ENCODE peak calls at places on chromosomes 11 and 22, in four cellular contexts. One of them, this sample, is unnamed.

GRCh38 chr11:102422817-102423725 is 29.5 kb downstream of the TMEM123 start:
- DNase-seq in stomach: no peak
- DNase-seq in IMR-90: no peak
- DNase-seq in AG04450: no peak
- DNase-seq in this sample: no peak

GRCh38 chr11:126892781-126893180 is 107.8 kb downstream of the KIRREL3 start:
- DNase-seq in stomach: no peak
- DNase-seq in IMR-90: no peak
- DNase-seq in AG04450: no peak
- DNase-seq in this sample: no peak

GRCh38 chr11:116692318-116693106 is 80.3 kb downstream of the BUD13 start:
- DNase-seq in stomach: no peak
- DNase-seq in IMR-90: no peak
- DNase-seq in AG04450: no peak
- DNase-seq in this sample: no peak

GRCh38 chr11:3008746-3009336 is 16.7 kb upstream of the NAP1L4 start:
- DNase-seq in stomach: no peak
- DNase-seq in IMR-90: no peak
- DNase-seq in AG04450: no peak
- DNase-seq in this sample: no peak

GRCh38 chr11:1267441-1268100 is 41.9 kb downstream of the TOLLIP start:
- DNase-seq in stomach: no peak
- DNase-seq in IMR-90: no peak
- DNase-seq in AG04450: no peak
- DNase-seq in this sample: no peak

GRCh38 chr11:8262552-8263108 is 1.0 kb downstream of the LMO1 start:
- DNase-seq in stomach: peak
- DNase-seq in IMR-90: peak
- DNase-seq in AG04450: peak
- DNase-seq in this sample: peak

GRCh38 chr11:65593518-65594414 is 1.8 kb downstream of the KCNK7 start:
- DNase-seq in stomach: no peak
- DNase-seq in IMR-90: no peak
- DNase-seq in AG04450: no peak
- DNase-seq in this sample: peak

GRCh38 chr11:65435330-65435931 is 12.8 kb downstream of the NEAT1 start:
- DNase-seq in stomach: no peak
- DNase-seq in IMR-90: peak
- DNase-seq in AG04450: no peak
- DNase-seq in this sample: no peak

GRCh38 chr22:35971418-35972119 is 57.1 kb downstream of the RBFOX2 start:
- DNase-seq in stomach: no peak
- DNase-seq in IMR-90: peak
- DNase-seq in AG04450: peak
- DNase-seq in this sample: no peak

GRCh38 chr22:40258463-40259046 is 80.8 kb downstream of the TNRC6B start:
- DNase-seq in stomach: no peak
- DNase-seq in IMR-90: peak
- DNase-seq in AG04450: no peak
- DNase-seq in this sample: no peak

GRCh38 chr11:110565690-110566336 is 136.1 kb downstream of the FDX1 start:
- DNase-seq in stomach: peak
- DNase-seq in IMR-90: no peak
- DNase-seq in AG04450: no peak
- DNase-seq in this sample: no peak

GRCh38 chr22:37173709-37174108 is 14.3 kb downstream of the C1QTNF6 start:
- DNase-seq in stomach: no peak
- DNase-seq in IMR-90: no peak
- DNase-seq in AG04450: no peak
- DNase-seq in this sample: no peak

GRCh38 chr11:126359431-126360048 is 4.1 kb downstream of the ST3GAL4 start:
- DNase-seq in stomach: no peak
- DNase-seq in IMR-90: peak
- DNase-seq in AG04450: no peak
- DNase-seq in this sample: no peak

GRCh38 chr11:87179621-87180020 is 141.9 kb downstream of the TMEM135 start:
- DNase-seq in stomach: no peak
- DNase-seq in IMR-90: no peak
- DNase-seq in AG04450: no peak
- DNase-seq in this sample: no peak

DNA sequence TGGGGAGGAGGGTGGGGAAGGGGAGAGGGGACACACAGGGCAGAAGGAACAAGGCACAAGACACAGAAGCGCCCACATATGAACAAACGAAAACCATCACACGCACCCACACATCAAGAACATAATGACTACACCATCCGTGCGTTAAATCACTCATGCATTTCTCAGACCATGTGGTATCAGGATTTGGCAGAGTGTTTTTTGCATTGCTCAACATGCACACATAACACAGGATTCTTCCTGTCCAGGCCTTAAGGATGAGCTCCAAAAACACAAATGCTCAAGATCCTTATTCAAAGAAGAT is 309.5 kb downstream of the CADM1 start:
- DNase-seq in stomach: no peak
- DNase-seq in IMR-90: peak
- DNase-seq in AG04450: peak
- DNase-seq in this sample: no peak
- TF ChIP-seq CTCF in stomach: no peak
- TF ChIP-seq CTCF in IMR-90: no peak
- TF ChIP-seq CTCF in AG04450: no peak
- TF ChIP-seq CTCF in this sample: no peak

GRCh38 chr11:34887260-34887659 is 28.9 kb downstream of the APIP start:
- DNase-seq in stomach: no peak
- DNase-seq in IMR-90: no peak
- DNase-seq in AG04450: no peak
- DNase-seq in this sample: no peak

GRCh38 chr11:34891611-34892010 is 24.6 kb downstream of the APIP start:
- DNase-seq in stomach: no peak
- DNase-seq in IMR-90: no peak
- DNase-seq in AG04450: no peak
- DNase-seq in this sample: no peak

GRCh38 chr11:34890089-34890488 is 26.1 kb downstream of the APIP start:
- DNase-seq in stomach: no peak
- DNase-seq in IMR-90: no peak
- DNase-seq in AG04450: no peak
- DNase-seq in this sample: no peak

GRCh38 chr11:34886609-34887008 is 29.6 kb downstream of the APIP start:
- DNase-seq in stomach: no peak
- DNase-seq in IMR-90: no peak
- DNase-seq in AG04450: no peak
- DNase-seq in this sample: no peak

GRCh38 chr11:34890812-34891211 is 25.4 kb downstream of the APIP start:
- DNase-seq in stomach: no peak
- DNase-seq in IMR-90: peak
- DNase-seq in AG04450: peak
- DNase-seq in this sample: peak
- TF ChIP-seq CTCF in stomach: no peak
- TF ChIP-seq CTCF in IMR-90: peak
- TF ChIP-seq CTCF in AG04450: peak
- TF ChIP-seq CTCF in this sample: peak

DNA sequence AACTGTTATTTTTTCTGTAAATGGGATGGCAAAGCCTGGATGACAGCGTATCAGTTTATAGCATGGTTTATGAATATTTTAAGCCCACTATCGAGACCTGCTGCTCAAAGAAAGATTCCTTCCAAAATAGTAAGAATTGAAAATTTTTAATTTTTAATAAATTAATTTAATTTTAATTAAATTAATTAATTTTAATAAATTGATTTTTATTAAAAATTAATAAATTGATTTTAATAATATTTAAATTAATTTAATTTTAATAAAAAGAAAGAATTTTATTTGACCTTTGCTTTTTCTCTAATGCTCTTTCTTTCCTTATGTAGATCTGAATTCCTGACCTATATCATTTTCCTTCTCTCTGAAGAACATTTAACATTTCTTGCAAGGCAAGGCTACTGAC is 62.9 kb downstream of the EXT2 start:
- DNase-seq in stomach: no peak
- DNase-seq in IMR-90: no peak
- DNase-seq in AG04450: no peak
- DNase-seq in this sample: no peak
- TF ChIP-seq CTCF in stomach: no peak
- TF ChIP-seq CTCF in IMR-90: no peak
- TF ChIP-seq CTCF in AG04450: no peak
- TF ChIP-seq CTCF in this sample: no peak

GRCh38 chr11:133681901-133682300 is 149.6 kb upstream of the OPCML start:
- DNase-seq in stomach: no peak
- DNase-seq in IMR-90: no peak
- DNase-seq in AG04450: no peak
- DNase-seq in this sample: no peak
- TF ChIP-seq CTCF in stomach: no peak
- TF ChIP-seq CTCF in IMR-90: no peak
- TF ChIP-seq CTCF in AG04450: no peak
- TF ChIP-seq CTCF in this sample: no peak

DNA sequence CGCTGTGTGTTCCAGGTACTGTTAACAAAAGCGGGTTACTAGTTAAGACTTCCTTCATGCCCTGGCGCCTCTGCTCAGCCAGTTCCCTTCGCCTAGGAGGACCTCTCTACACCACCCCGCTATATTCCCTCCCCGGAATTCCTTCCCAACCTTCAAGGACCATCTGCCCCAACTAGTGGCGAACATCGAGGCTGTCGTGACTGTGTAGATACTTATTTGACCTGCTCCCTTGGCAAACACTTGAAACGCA is 450 bp upstream of the BCL2L13 start:
- DNase-seq in stomach: no peak
- DNase-seq in IMR-90: no peak
- DNase-seq in AG04450: no peak
- DNase-seq in this sample: peak
- TF ChIP-seq CTCF in stomach: no peak
- TF ChIP-seq CTCF in IMR-90: peak
- TF ChIP-seq CTCF in AG04450: peak
- TF ChIP-seq CTCF in this sample: no peak

GRCh38 chr11:77072851-77073327 is 6.1 kb downstream of the CAPN5 start:
- DNase-seq in stomach: peak
- DNase-seq in IMR-90: no peak
- DNase-seq in AG04450: no peak
- DNase-seq in this sample: no peak

GRCh38 chr11:77074205-77074604 is 7.4 kb downstream of the CAPN5 start:
- DNase-seq in stomach: peak
- DNase-seq in IMR-90: no peak
- DNase-seq in AG04450: no peak
- DNase-seq in this sample: no peak

GRCh38 chr11:77071671-77072605 is 5.2 kb downstream of the CAPN5 start:
- DNase-seq in stomach: peak
- DNase-seq in IMR-90: peak
- DNase-seq in AG04450: no peak
- DNase-seq in this sample: no peak

GRCh38 chr11:77074626-77075221 is 8.0 kb downstream of the CAPN5 start:
- DNase-seq in stomach: peak
- DNase-seq in IMR-90: no peak
- DNase-seq in AG04450: no peak
- DNase-seq in this sample: no peak

GRCh38 chr11:77073328-77074001 is 6.7 kb downstream of the CAPN5 start:
- DNase-seq in stomach: peak
- DNase-seq in IMR-90: peak
- DNase-seq in AG04450: peak
- DNase-seq in this sample: no peak
- TF ChIP-seq CTCF in stomach: peak
- TF ChIP-seq CTCF in IMR-90: peak
- TF ChIP-seq CTCF in AG04450: peak
- TF ChIP-seq CTCF in this sample: no peak

GRCh38 chr11:32713496-32713895 is 81.0 kb downstream of the CCDC73 start:
- DNase-seq in stomach: no peak
- DNase-seq in IMR-90: no peak
- DNase-seq in AG04450: no peak
- DNase-seq in this sample: peak
- TF ChIP-seq CTCF in stomach: no peak
- TF ChIP-seq CTCF in IMR-90: peak
- TF ChIP-seq CTCF in AG04450: peak
- TF ChIP-seq CTCF in this sample: peak

DNA sequence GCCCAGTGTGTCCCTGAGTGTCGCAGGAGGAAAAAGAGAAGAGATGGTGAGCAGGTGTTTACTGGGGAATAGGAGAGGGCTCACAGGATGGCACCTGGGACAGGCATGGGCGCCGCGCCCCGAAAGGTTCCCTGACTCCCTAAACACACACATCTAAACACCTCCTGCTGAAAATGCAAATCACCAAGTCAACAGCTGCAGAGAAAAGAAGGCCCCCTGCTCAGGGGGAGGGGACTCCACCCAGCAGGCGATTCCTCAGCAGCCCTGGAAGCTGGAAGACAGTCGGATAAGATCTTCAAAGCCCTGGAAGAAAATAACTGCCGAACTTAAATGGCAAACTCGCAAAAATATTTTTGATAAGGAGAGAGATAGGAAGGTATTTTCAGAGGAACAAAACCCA is 377.2 kb downstream of the BRD1 start:
- DNase-seq in stomach: no peak
- DNase-seq in IMR-90: no peak
- DNase-seq in AG04450: no peak
- DNase-seq in this sample: no peak
- TF ChIP-seq CTCF in stomach: no peak
- TF ChIP-seq CTCF in IMR-90: no peak
- TF ChIP-seq CTCF in AG04450: no peak
- TF ChIP-seq CTCF in this sample: no peak

This sample was measured in GM13977.